ENCODE peak calls at places on chromosomes 12 and 14, in five cellular contexts. U is CD8-positive, alpha-beta T cell; W is AG10803; I is dorsolateral prefrontal cortex; N is heart right ventricle. T is an unnamed sample.

GRCh38 chr12:55816876-55817351 is 610 bp downstream of the SARNP start:
- DNase-seq in U (no peak), W (no peak), I (no peak), N (no peak), T (no peak)

GRCh38 chr12:52253391-52254179 is 20.5 kb downstream of the KRT7 start:
- DNase-seq in U (no peak), W (no peak), I (no peak), N (no peak), T (no peak)

GRCh38 chr12:109555431-109556315 is 17.6 kb downstream of the MMAB start:
- DNase-seq in U (no peak), W (no peak), I (no peak), N (no peak), T (no peak)

GRCh38 chr12:76029982-76030377 is 1.6 kb downstream of the PHLDA1 start:
- DNase-seq in U (no peak), W (peak), I (no peak), N (no peak), T (no peak)

GRCh38 chr12:83168756-83169155 is 482.1 kb downstream of the TMTC2 start:
- DNase-seq in U (no peak), W (no peak), I (no peak), N (no peak), T (no peak)

GRCh38 chr14:89284368-89285058 is 132.5 kb downstream of the FOXN3 start:
- DNase-seq in U (no peak), W (peak), I (no peak), N (no peak), T (no peak)

GRCh38 chr14:31207287-31207745 is 277 bp downstream of the HECTD1 start:
- DNase-seq in U (no peak), W (no peak), I (no peak), N (no peak), T (peak)

GRCh38 chr14:76456891-76457586 is 81.1 kb downstream of the ESRRB start:
- DNase-seq in U (no peak), W (no peak), I (no peak), N (no peak), T (no peak)

GRCh38 chr12:121008347-121009098 is 7.8 kb downstream of the C12orf43 start:
- DNase-seq in U (no peak), W (no peak), I (no peak), N (no peak), T (no peak)

GRCh38 chr12:121013715-121014114 is 2.6 kb downstream of the C12orf43 start:
- DNase-seq in U (no peak), W (no peak), I (no peak), N (no peak), T (no peak)

GRCh38 chr12:121011820-121012219 is 4.5 kb downstream of the C12orf43 start:
- DNase-seq in U (no peak), W (no peak), I (no peak), N (no peak), T (no peak)

GRCh38 chr12:121010860-121011259 is 5.4 kb downstream of the C12orf43 start:
- DNase-seq in U (no peak), W (no peak), I (no peak), N (no peak), T (no peak)

GRCh38 chr12:121009744-121010143 is 6.5 kb downstream of the C12orf43 start:
- DNase-seq in U (no peak), W (peak), I (no peak), N (no peak), T (no peak)
- TF ChIP-seq CTCF in U (no peak), W (peak), I (peak), N (no peak), T (peak)

GRCh38 chr14:101928415-101928841 is 35.9 kb upstream of the DYNC1H1 start:
- DNase-seq in U (no peak), W (no peak), I (peak), N (no peak), T (no peak)
- H3K4me3 ChIP-seq in U (no peak), W (no peak), I (no peak), N (no peak), T (no peak)

DNA sequence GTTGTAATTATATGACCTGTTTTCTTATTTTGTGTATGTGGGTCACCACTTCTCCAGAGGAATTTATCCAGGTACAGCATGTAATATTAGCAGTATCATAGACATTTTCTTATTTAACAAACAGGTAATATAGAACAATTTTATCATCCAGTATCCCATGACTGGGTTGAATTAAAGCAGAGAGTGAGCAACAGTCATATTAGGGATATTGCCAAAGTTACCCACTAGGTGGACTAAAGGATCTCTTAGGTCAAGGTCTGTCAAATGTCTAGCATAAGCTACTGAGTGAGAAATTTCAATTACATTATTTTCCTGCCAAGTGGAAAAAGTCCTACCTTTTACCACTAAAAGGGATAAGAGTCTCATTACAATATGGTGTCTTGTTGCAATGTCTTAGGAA is 62.1 kb upstream of the TRIM9 start:
- DNase-seq in U (no peak), W (peak), I (no peak), N (no peak), T (no peak)
- TF ChIP-seq CTCF in U (no peak), W (peak), I (no peak), N (peak), T (peak)

GRCh38 chr12:58530421-58531067 is 389.8 kb downstream of the LRIG3 start:
- DNase-seq in U (no peak), W (peak), I (no peak), N (no peak), T (no peak)
- H3K4me3 ChIP-seq in U (no peak), W (peak), I (no peak), N (no peak), T (no peak)

GRCh38 chr12:115946092-115946491 is 331.4 kb downstream of the MED13L start:
- DNase-seq in U (no peak), W (no peak), I (no peak), N (no peak), T (no peak)

GRCh38 chr12:115944851-115945496 is 332.5 kb downstream of the MED13L start:
- DNase-seq in U (no peak), W (no peak), I (no peak), N (no peak), T (no peak)

GRCh38 chr12:115949675-115950074 is 327.8 kb downstream of the MED13L start:
- DNase-seq in U (no peak), W (no peak), I (no peak), N (no peak), T (no peak)

GRCh38 chr12:115946867-115947695 is 330.4 kb downstream of the MED13L start:
- DNase-seq in U (no peak), W (no peak), I (no peak), N (no peak), T (no peak)

DNA sequence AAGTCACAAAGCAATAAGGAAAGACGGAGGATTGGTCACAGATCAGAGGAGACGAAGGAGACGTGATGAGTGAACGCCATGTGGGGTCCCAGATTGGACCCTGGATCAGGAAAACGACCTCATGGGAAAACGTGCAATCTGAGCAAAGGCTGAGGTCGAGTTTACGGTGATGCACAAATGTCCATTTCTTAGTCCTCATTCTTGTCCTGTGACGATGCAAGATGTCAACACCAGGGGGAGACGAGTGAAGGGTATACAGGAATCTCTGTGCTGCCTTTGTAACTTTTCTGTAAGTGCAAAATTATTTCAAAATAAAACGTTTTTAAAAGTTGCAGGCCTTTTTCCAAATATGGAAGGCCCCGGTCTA is 329.8 kb downstream of the MED13L start:
- DNase-seq in U (no peak), W (no peak), I (no peak), N (no peak), T (no peak)
- TF ChIP-seq CTCF in U (no peak), W (peak), I (no peak), N (no peak), T (no peak)

T was measured in GM12864.